ENCODE peak calls at places on chromosomes 6 and 20, in six cellular contexts. I is HCT116, V is A549, W is HepG2, Y is H1, S is K562. O is an unnamed sample.

GRCh38 chr6:53795702-53796450 is 1.1 kb downstream of the LRRC1 start:
- DNase-seq in I (no peak), V (no peak), S (no peak), Y (no peak), W (peak), O (peak)

GRCh38 chr6:21999012-21999528 is 297.8 kb downstream of the PRL start:
- DNase-seq in W (no peak), S (no peak), I (no peak), V (no peak), Y (no peak), O (peak)

GRCh38 chr20:53079483-53079810 is 107.3 kb downstream of the TSHZ2 start:
- DNase-seq in W (no peak), I (no peak), Y (no peak), V (no peak), S (no peak), O (no peak)

GRCh38 chr6:166318649-166319600 is 10.7 kb upstream of the PRR18 start:
- DNase-seq in W (peak), S (peak), Y (no peak), I (no peak), V (no peak), O (no peak)

GRCh38 chr6:106702451-106703110 is 73.2 kb downstream of the QRSL1 start:
- DNase-seq in W (peak), Y (no peak), S (no peak), I (no peak), V (no peak), O (no peak)

GRCh38 chr6:130178692-130179091 is 44.1 kb downstream of the SAMD3 start:
- DNase-seq in S (peak), W (peak), I (peak), V (peak), Y (no peak), O (no peak)

GRCh38 chr6:40326689-40327404 is 260.3 kb downstream of the LRFN2 start:
- DNase-seq in V (no peak), Y (no peak), I (no peak), S (no peak), W (no peak), O (no peak)

GRCh38 chr6:97443408-97444080 is 160.5 kb upstream of the MMS22L start:
- DNase-seq in Y (no peak), I (no peak), V (no peak), W (no peak), S (no peak), O (no peak)

GRCh38 chr6:46935687-46936086 is 13.9 kb upstream of the ADGRF5 start:
- DNase-seq in W (no peak), I (no peak), Y (peak), S (no peak), V (no peak), O (peak)

GRCh38 chr6:42136508-42137191 is 5.8 kb downstream of the C6orf132 start:
- DNase-seq in Y (peak), I (peak), V (peak), S (peak), W (peak), O (no peak)

DNA sequence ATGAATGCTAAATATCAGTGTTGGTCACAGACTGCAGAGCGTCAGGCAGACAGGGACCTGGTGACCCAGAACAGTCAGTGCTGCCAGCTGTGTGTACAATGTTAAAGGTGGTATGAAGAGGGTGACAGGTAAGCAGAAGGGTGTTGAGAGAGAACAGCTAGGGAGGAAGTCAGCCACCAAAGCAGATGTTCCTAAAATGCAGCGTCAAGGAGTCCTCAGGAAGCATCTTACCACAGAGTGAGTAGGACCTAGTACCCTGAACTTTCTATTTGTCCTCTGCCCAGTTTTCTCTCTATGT is 14.2 kb downstream of the STMND1 start:
- DNase-seq in Y (no peak), V (no peak), S (no peak), I (no peak), W (no peak), O (no peak)
- H3K27ac ChIP-seq in Y (no peak), V (no peak), S (no peak), I (no peak), W (no peak), O (no peak)

GRCh38 chr6:132832891-132833290 is 18.5 kb downstream of the RPS12 start:
- DNase-seq in V (no peak), S (no peak), Y (no peak), I (no peak), W (no peak), O (no peak)

GRCh38 chr6:132830236-132830799 is 15.9 kb downstream of the RPS12 start:
- DNase-seq in I (no peak), W (peak), V (peak), S (peak), Y (no peak), O (peak)
- TF ChIP-seq MAX in I (no peak), W (no peak), V (no peak), S (no peak), Y (no peak), O (no peak)

DNA sequence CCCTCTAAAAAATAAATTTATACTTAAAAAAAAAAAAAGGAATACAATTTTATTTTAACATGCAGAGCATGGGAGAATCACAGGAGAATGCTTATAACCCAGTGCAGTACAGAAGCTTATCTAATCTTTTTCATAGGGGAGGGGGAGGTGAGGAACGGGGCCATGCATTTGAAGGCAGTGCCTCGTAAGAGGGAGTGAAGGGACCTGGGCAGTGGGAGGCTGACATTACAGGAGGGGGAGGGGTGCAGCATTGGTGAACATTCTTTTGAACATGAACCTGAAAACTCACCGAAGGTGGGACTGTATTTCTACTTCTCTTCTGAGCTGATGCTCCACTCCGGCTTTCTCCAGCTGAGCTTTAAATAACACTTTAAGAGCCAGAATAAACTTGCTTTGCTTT is 9.3 kb downstream of the AURKA start:
- DNase-seq in S (peak), V (no peak), Y (no peak), I (no peak), W (no peak), O (no peak)
- H3K27ac ChIP-seq in S (peak), V (no peak), Y (no peak), I (no peak), W (no peak), O (no peak)

GRCh38 chr6:169326067-169326799 is 72.6 kb upstream of the THBS2 start:
- DNase-seq in Y (peak), V (peak), W (peak), S (peak), I (peak), O (no peak)
- TF ChIP-seq MAX in Y (no peak), V (no peak), W (no peak), S (no peak), I (no peak), O (no peak)

DNA sequence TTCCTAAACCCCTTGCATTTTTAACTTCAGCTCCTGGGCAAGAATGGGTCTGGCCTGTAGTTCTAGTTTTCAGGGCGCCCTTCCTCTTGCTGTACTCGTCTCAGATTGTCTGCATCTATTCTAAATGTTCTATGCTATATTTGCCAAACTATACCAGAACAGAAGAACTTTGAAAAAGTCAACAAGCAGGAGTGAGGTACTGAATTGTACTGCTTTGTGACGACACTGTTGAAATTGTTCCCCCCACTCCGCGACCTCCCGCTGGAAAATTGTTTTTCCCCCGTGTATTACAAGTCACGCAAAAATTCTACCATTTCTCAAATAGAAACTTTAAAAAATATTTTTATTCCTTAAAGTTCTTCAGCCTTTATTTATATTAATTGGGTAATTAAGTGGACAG is 73.9 kb downstream of the CBFA2T2 start:
- DNase-seq in S (no peak), W (no peak), I (no peak), V (no peak), Y (no peak), O (no peak)
- H3K27ac ChIP-seq in S (no peak), W (peak), I (no peak), V (no peak), Y (no peak), O (no peak)

GRCh38 chr6:149354009-149354408 is 36.5 kb downstream of the TAB2 start:
- DNase-seq in I (no peak), Y (no peak), S (no peak), V (no peak), W (no peak), O (no peak)
- TF ChIP-seq MAX in I (no peak), Y (no peak), S (no peak), V (no peak), W (no peak), O (no peak)

GRCh38 chr20:3785240-3786125 is 1.1 kb downstream of the CENPB start:
- DNase-seq in I (no peak), S (peak), W (no peak), V (no peak), Y (no peak), O (peak)

GRCh38 chr20:3783516-3784225 is 2.4 kb upstream of the SPEF1 start:
- DNase-seq in Y (no peak), I (no peak), V (no peak), S (no peak), W (no peak), O (no peak)

GRCh38 chr20:3784863-3785239 is 1.7 kb downstream of the CENPB start:
- DNase-seq in S (no peak), Y (no peak), W (no peak), I (no peak), V (no peak), O (no peak)

GRCh38 chr20:3783068-3783489 is 1.8 kb upstream of the SPEF1 start:
- DNase-seq in I (no peak), V (no peak), Y (no peak), S (no peak), W (no peak), O (no peak)

DNA sequence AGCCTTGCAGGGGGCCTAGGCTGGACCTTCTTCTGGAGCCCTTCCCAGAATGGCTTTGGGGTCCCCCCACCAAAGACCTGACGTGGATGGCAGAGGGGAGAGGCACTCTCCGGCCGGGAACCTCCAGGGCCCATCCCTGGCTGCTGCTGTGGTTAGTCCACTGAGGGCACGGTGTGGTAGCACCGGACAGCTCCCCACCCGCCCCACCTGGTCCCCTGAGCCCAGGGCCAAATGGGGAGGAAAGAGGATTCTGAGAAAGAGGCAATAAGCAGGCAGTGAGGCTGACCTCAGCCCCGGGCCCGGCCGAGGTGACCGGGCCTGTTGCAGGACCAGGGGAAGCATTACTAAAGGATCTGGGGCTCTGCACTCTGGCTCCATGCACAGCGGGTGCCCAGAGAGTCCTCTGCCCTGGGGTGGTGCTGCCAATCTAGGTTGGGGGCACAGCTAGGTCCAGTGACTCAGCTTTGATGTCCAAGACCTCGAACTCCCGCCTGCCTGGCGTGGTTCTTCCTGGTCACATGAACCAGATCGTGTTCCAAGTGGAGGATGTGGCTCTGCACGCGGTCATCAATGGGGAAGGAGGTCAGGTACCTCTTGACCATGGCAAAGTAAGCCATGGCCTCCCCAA is 2.2 kb downstream of the CENPB start:
- DNase-seq in I (no peak), S (no peak), Y (no peak), W (no peak), V (no peak), O (no peak)
- H3K27ac ChIP-seq in I (no peak), S (no peak), Y (no peak), W (no peak), V (no peak), O (no peak)

GRCh38 chr20:46255440-46256104 is 52.7 kb downstream of the CDH22 start:
- DNase-seq in W (peak), V (peak), S (peak), I (peak), Y (no peak), O (peak)
- TF ChIP-seq MAX in W (no peak), V (no peak), S (no peak), I (no peak), Y (no peak), O (no peak)

GRCh38 chr20:43824699-43825402 is 89.8 kb upstream of the TOX2 start:
- DNase-seq in W (peak), S (peak), I (no peak), Y (no peak), V (peak), O (no peak)

GRCh38 chr20:43821795-43822194 is 92.9 kb upstream of the TOX2 start:
- DNase-seq in S (no peak), V (no peak), Y (no peak), I (no peak), W (no peak), O (no peak)

GRCh38 chr20:43825635-43826034 is 89.0 kb upstream of the TOX2 start:
- DNase-seq in W (no peak), I (no peak), Y (no peak), V (no peak), S (no peak), O (no peak)

GRCh38 chr20:43824279-43824678 is 90.4 kb upstream of the TOX2 start:
- DNase-seq in I (no peak), Y (no peak), W (no peak), V (no peak), S (no peak), O (no peak)

DNA sequence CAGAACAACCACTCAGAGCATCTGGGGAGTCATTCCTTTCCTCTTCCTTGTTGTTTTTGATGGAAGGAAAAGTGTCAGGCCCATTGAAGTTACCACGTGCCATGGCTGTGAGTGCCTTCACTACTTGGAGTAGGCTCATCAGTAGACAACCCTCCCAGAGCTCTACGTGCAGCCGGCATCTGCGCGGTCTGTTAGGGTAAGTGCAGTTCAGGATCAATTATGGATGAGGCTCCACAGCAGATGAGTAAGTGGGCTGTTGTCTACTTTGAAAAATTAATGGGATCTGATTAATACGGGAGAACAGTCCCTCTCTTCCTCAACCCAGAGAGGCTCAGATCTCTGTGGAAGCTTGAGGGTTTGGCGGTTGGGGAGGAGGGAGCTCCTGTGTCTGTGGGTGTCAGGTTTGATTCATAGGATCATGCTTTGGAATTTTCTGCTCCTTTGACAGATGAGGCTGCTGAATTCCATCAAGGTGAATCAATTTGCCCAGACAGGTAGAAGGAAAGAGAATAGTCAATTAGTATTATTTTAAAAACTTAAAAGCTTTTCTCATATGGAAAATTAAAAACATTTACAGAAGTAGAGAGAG is 93.8 kb upstream of the TOX2 start:
- DNase-seq in V (no peak), W (no peak), S (no peak), I (no peak), Y (no peak), O (no peak)
- H3K27ac ChIP-seq in V (no peak), W (no peak), S (no peak), I (no peak), Y (no peak), O (no peak)